ENCODE peak calls at places on chromosomes 5 and 9, in four cellular contexts. O is GM03348; T is activated T-cell treated with anti-CD3 and anti-CD28 coated beads, Interleukin-2, amount 50 U/mL, for 72 hours; F is ureter. D is an unnamed sample.

GRCh38 chr5:154900071-154900470 is 37.9 kb downstream of the GEMIN5 start:
- DNase-seq in O (no peak), F (no peak), T (no peak), D (no peak)

GRCh38 chr9:137083418-137084004 is 3.3 kb upstream of the MAN1B1 start:
- DNase-seq in T (peak), O (peak), F (peak), D (peak)

GRCh38 chr5:138102454-138103320 is 18.9 kb downstream of the WNT8A start:
- DNase-seq in T (no peak), F (no peak), O (no peak), D (no peak)

GRCh38 chr9:13568446-13568845 is 289.0 kb upstream of the MPDZ start:
- DNase-seq in O (peak), T (no peak), F (no peak), D (no peak)

GRCh38 chr5:154590093-154590724 is 112.2 kb upstream of the HAND1 start:
- DNase-seq in F (no peak), O (no peak), T (no peak), D (no peak)

GRCh38 chr9:99820330-99821186 is 1.1 kb upstream of the NR4A3 start:
- DNase-seq in O (peak), F (peak), T (peak), D (peak)

GRCh38 chr5:143229896-143230675 is 173.4 kb downstream of the NR3C1 start:
- DNase-seq in F (no peak), O (peak), T (peak), D (no peak)

GRCh38 chr5:135457424-135458071 is 5.4 kb upstream of the TIFAB start:
- DNase-seq in T (peak), O (peak), F (no peak), D (no peak)

GRCh38 chr9:36407122-36407723 is 7.2 kb upstream of the RNF38 start:
- DNase-seq in F (peak), T (peak), O (peak), D (peak)

GRCh38 chr9:3716415-3716814 is 190.6 kb upstream of the RFX3 start:
- DNase-seq in F (no peak), O (no peak), T (no peak), D (no peak)

GRCh38 chr5:178237431-178238312 is 5.1 kb upstream of the PHYKPL start:
- DNase-seq in O (peak), T (no peak), F (no peak), D (no peak)

GRCh38 chr9:135137398-135137832 is 49.9 kb downstream of the OLFM1 start:
- DNase-seq in O (peak), T (no peak), F (no peak), D (no peak)

GRCh38 chr5:16897284-16897704 is 38.8 kb downstream of the MYO10 start:
- DNase-seq in T (no peak), O (no peak), F (no peak), D (no peak)

GRCh38 chr9:133114451-133114885 is 6.6 kb downstream of the RALGDS start:
- DNase-seq in T (no peak), O (peak), F (no peak), D (peak)

GRCh38 chr5:176916337-176916736 is 17.2 kb upstream of the HK3 start:
- DNase-seq in O (no peak), F (no peak), T (no peak), D (no peak)